ENCODE peak calls at places on chromosomes 4 and X, in five cellular contexts. P, N, R, X and Z are unnamed samples. For H3K27me3, the result is how much of the 10 kb centered on the place peaks cover.

GRCh38 chr4:161496-162284 is 37.4 kb downstream of the ZNF718 start:
- DNase-seq in P (no peak), N (no peak), R (no peak), X (no peak), Z (no peak)

GRCh38 chr4:28886934-28887333 is 1833.2 kb upstream of the PCDH7 start:
- DNase-seq in P (no peak), N (no peak), R (no peak), X (no peak), Z (no peak)

GRCh38 chrX:123274796-123275195 is 90.7 kb downstream of the GRIA3 start:
- DNase-seq in P (no peak), N (no peak), R (no peak), X (no peak), Z (no peak)

GRCh38 chr4:173237722-173238121 is 69.1 kb downstream of the GALNT7 start:
- DNase-seq in P (no peak), N (no peak), R (no peak), X (no peak), Z (no peak)

GRCh38 chr4:51845736-51846135 is 2.8 kb downstream of the DCUN1D4 start:
- DNase-seq in P (no peak), N (no peak), R (no peak), X (no peak), Z (no peak)

GRCh38 chr4:165433529-165433928 is 54.7 kb downstream of the CPE start:
- DNase-seq in P (no peak), N (no peak), R (no peak), X (no peak), Z (no peak)

GRCh38 chrX:51316271-51316670 is 16.4 kb upstream of the NUDT10 start:
- DNase-seq in P (no peak), N (no peak), R (no peak), X (no peak), Z (no peak)

GRCh38 chr4:94536649-94537464 is 85.1 kb downstream of the PDLIM5 start:
- DNase-seq in P (no peak), N (no peak), R (no peak), X (no peak), Z (no peak)

GRCh38 chr4:2424581-2424980 is 5.8 kb downstream of the CFAP99 start:
- DNase-seq in P (no peak), N (no peak), R (peak), X (no peak), Z (no peak)

GRCh38 chr4:73853718-73854473 is 800 bp downstream of the PF4V1 start:
- DNase-seq in P (no peak), N (no peak), R (no peak), X (no peak), Z (no peak)

GRCh38 chr4:89152972-89153371 is 41.6 kb downstream of the TIGD2 start:
- DNase-seq in P (no peak), N (no peak), R (no peak), X (no peak), Z (no peak)

GRCh38 chr4:108492816-108493595 is 127.4 kb upstream of the RPL34 start:
- DNase-seq in P (no peak), N (no peak), R (no peak), X (no peak), Z (no peak)

GRCh38 chr4:12987284-12987683 is 496.9 kb downstream of the RAB28 start:
- DNase-seq in P (no peak), N (no peak), R (no peak), X (no peak), Z (no peak)

GRCh38 chr4:8723222-8723980 is 130.8 kb downstream of the CPZ start:
- DNase-seq in P (peak), N (no peak), R (peak), X (no peak), Z (no peak)

GRCh38 chr4:24471623-24472510 is 112.5 kb downstream of the DHX15 start:
- DNase-seq in P (no peak), N (no peak), R (no peak), X (no peak), Z (no peak)

GRCh38 chr4:7698586-7698985 is 241.1 kb downstream of the AFAP1 start:
- DNase-seq in P (no peak), N (no peak), R (no peak), X (no peak), Z (no peak)

GRCh38 chr4:76830612-76831474 is 67.1 kb downstream of the SOWAHB start:
- DNase-seq in P (no peak), N (no peak), R (peak), X (no peak), Z (peak)

GRCh38 chr4:7006411-7006810 is 36.8 kb upstream of the TADA2B start:
- DNase-seq in P (no peak), N (no peak), R (no peak), X (no peak), Z (no peak)

GRCh38 chr4:105751718-105752299 is 43.2 kb downstream of the GSTCD start:
- DNase-seq in P (no peak), N (no peak), R (no peak), X (no peak), Z (no peak)

GRCh38 chr4:153790962-153791551 is 2.2 kb upstream of the SFRP2 start:
- DNase-seq in P (peak), N (no peak), R (no peak), X (no peak), Z (no peak)

GRCh38 chr4:66658809-66659208 is 886.5 kb downstream of the CENPC start:
- DNase-seq in P (no peak), N (no peak), R (no peak), X (no peak), Z (no peak)

GRCh38 chrX:132333351-132333750 is 114.1 kb upstream of the RAP2C start:
- DNase-seq in P (no peak), N (no peak), R (no peak), X (no peak), Z (no peak)

GRCh38 chr4:6474053-6474568 is 1.7 kb upstream of the PPP2R2C start:
- DNase-seq in P (peak), N (no peak), R (no peak), X (no peak), Z (peak)

GRCh38 chr4:85498068-85498733 is 23.3 kb downstream of the ARHGAP24 start:
- DNase-seq in P (peak), N (peak), R (peak), X (peak), Z (peak)

GRCh38 chr4:185920691-185921260 is 108.8 kb upstream of the SORBS2 start:
- DNase-seq in P (no peak), N (no peak), R (no peak), X (no peak), Z (no peak)

GRCh38 chr4:24995346-24995745 is 35.4 kb downstream of the LGI2 start:
- DNase-seq in P (no peak), N (no peak), R (no peak), X (no peak), Z (no peak)

DNA sequence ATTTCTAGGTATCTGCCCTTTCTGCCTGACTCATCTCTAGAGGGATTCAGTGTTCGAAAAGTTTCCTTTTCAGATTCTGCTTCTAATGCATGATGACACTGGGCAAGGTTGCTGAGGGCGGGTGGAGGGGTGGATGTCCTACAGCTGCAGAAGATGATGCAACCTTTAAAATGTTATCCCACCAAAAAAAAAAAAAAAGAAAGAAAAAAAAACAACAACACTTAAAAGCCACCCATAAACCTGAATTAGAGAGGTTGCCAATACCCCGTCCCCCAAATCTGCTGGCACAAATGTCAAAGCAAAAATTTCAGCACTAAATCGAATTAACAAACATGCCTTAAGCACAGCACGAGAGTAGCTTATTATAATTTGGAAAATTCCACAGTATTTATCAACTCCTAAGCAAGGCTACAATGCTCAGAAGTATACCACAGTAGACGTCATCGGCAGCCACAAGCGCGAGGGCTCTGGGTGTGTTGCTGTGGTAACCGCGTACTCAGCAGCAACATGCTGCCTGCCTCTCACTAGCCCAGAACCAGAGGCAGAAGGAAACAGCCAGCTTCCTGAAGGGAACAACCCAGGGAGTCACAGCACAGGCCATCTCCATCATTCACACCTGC is 167.5 kb upstream of the MAP3K15 start:
- DNase-seq in P (peak), N (peak), R (peak), X (peak), Z (peak)
- H3K4me3 ChIP-seq in P (no peak), N (no peak), R (no peak), X (no peak), Z (no peak)

DNA sequence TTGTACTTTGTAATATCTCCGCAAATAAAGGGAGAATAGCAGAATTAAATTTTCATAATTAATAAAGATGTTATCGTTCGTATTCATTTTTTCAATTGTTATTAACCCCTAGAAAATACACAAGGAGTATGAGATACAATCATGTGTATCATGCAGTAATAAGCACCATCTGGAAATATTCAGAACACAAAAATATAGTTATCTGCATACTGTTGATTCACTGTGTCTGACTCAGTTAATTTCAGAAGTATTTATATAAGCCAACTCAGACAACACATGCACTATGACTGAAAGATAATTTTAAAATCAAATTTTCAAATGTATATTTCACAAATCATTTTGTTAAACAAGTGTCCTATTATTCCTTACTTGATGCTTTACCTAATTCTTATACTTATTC is 1954.8 kb downstream of the ARAP2 start:
- DNase-seq in P (no peak), N (no peak), R (no peak), X (no peak), Z (no peak)
- H3K27me3 ChIP-seq in P (under half), N (under half), R (under half), X (under half), Z (under half)

GRCh38 chrX:21295246-21295820 is 78.9 kb upstream of the CNKSR2 start:
- DNase-seq in P (no peak), N (no peak), R (no peak), X (no peak), Z (no peak)
- TF ChIP-seq CTCF in P (no peak), N (no peak), R (no peak), X (no peak), Z (no peak)

DNA sequence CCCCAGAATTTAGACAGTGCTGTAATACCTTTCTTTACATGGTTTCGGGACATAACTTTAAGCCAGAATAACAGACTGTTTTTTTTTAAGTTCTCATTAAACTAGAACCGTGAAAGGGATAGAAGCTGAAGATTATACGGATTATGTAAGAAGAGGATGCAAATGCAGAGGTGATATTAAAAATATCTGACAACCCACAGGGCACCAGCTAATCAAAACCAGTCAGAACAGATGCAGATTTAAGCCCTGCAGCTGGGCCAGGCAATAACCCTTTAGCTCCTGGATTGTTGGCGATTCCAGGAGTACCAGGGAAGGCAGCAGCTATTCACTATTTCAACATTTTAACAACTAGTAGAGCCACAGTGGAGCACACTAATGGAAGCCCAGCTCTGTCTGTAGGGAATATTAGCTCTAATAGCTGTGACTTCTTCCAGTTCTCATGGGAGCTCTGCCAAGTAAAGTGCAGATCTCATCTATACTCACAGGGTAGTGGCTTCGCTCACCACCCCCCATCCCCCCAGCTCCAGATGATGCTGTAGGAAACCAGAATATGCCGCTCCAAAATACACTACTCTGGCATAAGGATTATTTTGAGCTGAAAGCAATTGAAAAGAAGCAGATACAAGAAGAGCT is 13.9 kb downstream of the SCD5 start:
- DNase-seq in P (no peak), N (no peak), R (no peak), X (no peak), Z (no peak)
- H3K4me3 ChIP-seq in P (no peak), N (no peak), R (no peak), X (no peak), Z (no peak)

GRCh38 chr4:41877020-41877796 is 58.0 kb upstream of the TMEM33 start:
- DNase-seq in P (no peak), N (no peak), R (no peak), X (no peak), Z (no peak)
- H3K27me3 ChIP-seq in P (half or more), N (half or more), R (half or more), X (under half), Z (under half)

GRCh38 chr4:63563288-63564014 is 845.8 kb downstream of the TECRL start:
- DNase-seq in P (no peak), N (no peak), R (no peak), X (no peak), Z (no peak)
- TF ChIP-seq CTCF in P (no peak), N (no peak), R (no peak), X (no peak), Z (no peak)